ENCODE peak calls at places on chromosomes 12 and 14, in five cellular contexts. B, F, G, Q and E are unnamed samples.

GRCh38 chr14:51996148-51996746 is 6.9 kb downstream of the RTRAF start:
- DNase-seq in B (no peak), F (no peak), G (no peak), Q (no peak), E (no peak)

GRCh38 chr12:95972832-95973465 is 23.2 kb downstream of the HAL start:
- DNase-seq in B (no peak), F (no peak), G (no peak), Q (no peak), E (no peak)

GRCh38 chr12:80129895-80130535 is 30.7 kb downstream of the OTOGL start:
- DNase-seq in B (no peak), F (no peak), G (no peak), Q (no peak), E (no peak)

GRCh38 chr12:12791756-12792346 is 6.4 kb downstream of the APOLD1 start:
- DNase-seq in B (no peak), F (no peak), G (no peak), Q (no peak), E (no peak)

GRCh38 chr12:6205144-6205539 is 4.9 kb downstream of the CD9 start:
- DNase-seq in B (no peak), F (no peak), G (peak; percentile 49), Q (no peak), E (peak; percentile 49)

GRCh38 chr12:28604240-28604639 is 414.0 kb downstream of the CCDC91 start:
- DNase-seq in B (no peak), F (no peak), G (no peak), Q (no peak), E (no peak)

GRCh38 chr14:52312872-52313492 is 1.1 kb upstream of the PTGER2 start:
- DNase-seq in B (no peak), F (no peak), G (no peak), Q (no peak), E (no peak)

GRCh38 chr12:84922721-84923120 is 10.1 kb upstream of the SLC6A15 start:
- DNase-seq in B (no peak), F (no peak), G (no peak), Q (no peak), E (no peak)

GRCh38 chr12:28824849-28825248 is 324.2 kb upstream of the FAR2 start:
- DNase-seq in B (no peak), F (no peak), G (no peak), Q (no peak), E (no peak)

GRCh38 chr14:92154283-92154942 is 32.6 kb downstream of the CPSF2 start:
- DNase-seq in B (no peak), F (no peak), G (no peak), Q (no peak), E (no peak)

GRCh38 chr12:48160807-48161206 is 3.5 kb upstream of the ASB8 start:
- DNase-seq in B (no peak), F (no peak), G (peak; percentile 58), Q (no peak), E (no peak)

GRCh38 chr12:112130461-112130998 is 5.2 kb downstream of the TRAFD1 start:
- DNase-seq in B (no peak), F (no peak), G (no peak), Q (no peak), E (no peak)

GRCh38 chr12:54593135-54593534 is 4.7 kb upstream of the PPP1R1A start:
- DNase-seq in B (no peak), F (no peak), G (no peak), Q (no peak), E (no peak)

GRCh38 chr14:78902010-78902623 is 731.9 kb downstream of the NRXN3 start:
- DNase-seq in B (no peak), F (peak; percentile 6), G (no peak), Q (no peak), E (peak; percentile 66)

GRCh38 chr12:124576061-124576650 is 8.7 kb upstream of the NCOR2 start:
- DNase-seq in B (no peak), F (no peak), G (no peak), Q (no peak), E (no peak)

GRCh38 chr12:790253-790563 is 37.8 kb downstream of the WNK1 start:
- DNase-seq in B (no peak), F (no peak), G (no peak), Q (no peak), E (no peak)

GRCh38 chr12:105580841-105581352 is 250.4 kb downstream of the C12orf75 start:
- DNase-seq in B (no peak), F (no peak), G (no peak), Q (no peak), E (no peak)

GRCh38 chr12:117228239-117228638 is 38.0 kb upstream of the FBXO21 start:
- DNase-seq in B (no peak), F (no peak), G (no peak), Q (no peak), E (no peak)

GRCh38 chr14:27384124-27384523 is 786.3 kb upstream of the NOVA1 start:
- DNase-seq in B (no peak), F (no peak), G (no peak), Q (no peak), E (no peak)

GRCh38 chr12:1474567-1475153 is 119.7 kb downstream of the FBXL14 start:
- DNase-seq in B (peak; percentile 55), F (peak; percentile 80), G (no peak), Q (peak; percentile 75), E (no peak)

GRCh38 chr12:96846313-96846712 is 60.7 kb upstream of the NEDD1 start:
- DNase-seq in B (no peak), F (no peak), G (no peak), Q (no peak), E (no peak)

GRCh38 chr14:101040538-101041442 is 137.3 kb upstream of the RTL1 start:
- DNase-seq in B (no peak), F (no peak), G (no peak), Q (no peak), E (no peak)

GRCh38 chr12:76078748-76079147 is 5.7 kb downstream of the NAP1L1 start:
- DNase-seq in B (no peak), F (no peak), G (no peak), Q (no peak), E (no peak)

GRCh38 chr12:76081909-76082308 is 2.6 kb downstream of the NAP1L1 start:
- DNase-seq in B (no peak), F (no peak), G (no peak), Q (no peak), E (no peak)

GRCh38 chr12:76080017-76080728 is 4.3 kb downstream of the NAP1L1 start:
- DNase-seq in B (no peak), F (no peak), G (no peak), Q (no peak), E (no peak)

GRCh38 chr12:76083246-76083735 is 1.2 kb downstream of the NAP1L1 start:
- DNase-seq in B (no peak), F (no peak), G (no peak), Q (no peak), E (no peak)

DNA sequence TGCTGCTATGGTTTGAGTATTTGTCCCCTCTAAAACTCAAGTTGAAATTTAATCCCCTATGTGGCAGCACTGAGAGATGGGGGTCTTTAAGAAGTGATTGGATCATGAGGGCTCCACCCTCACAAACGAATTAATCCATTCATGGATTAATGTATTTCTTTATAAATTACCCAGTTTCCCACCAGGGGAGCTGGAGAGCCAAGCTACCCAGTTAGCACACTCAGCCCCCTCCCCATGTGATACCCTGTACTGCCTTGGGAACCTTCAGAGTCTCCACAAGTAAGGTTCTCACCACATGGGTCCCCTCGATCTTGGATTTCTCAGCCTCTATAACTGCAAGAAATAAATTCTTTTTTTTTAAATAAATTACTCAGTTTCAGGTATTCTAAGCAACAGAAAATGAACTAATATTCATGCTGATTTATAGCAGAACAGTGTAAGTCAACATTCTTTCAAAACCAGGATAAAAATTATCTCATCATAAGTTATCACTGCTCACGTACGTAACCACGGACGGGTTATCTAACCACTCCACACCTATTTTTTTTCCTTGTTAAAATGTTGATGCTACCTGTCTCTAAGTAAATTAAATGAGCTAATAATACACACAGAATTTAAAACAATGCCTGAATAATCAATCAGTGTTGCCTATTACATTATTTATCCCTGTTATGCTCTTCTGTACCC is 3.6 kb downstream of the NAP1L1 start:
- DNase-seq in B (no peak), F (no peak), G (no peak), Q (no peak), E (peak; percentile 22)
- TF ChIP-seq CTCF in B (no peak), F (peak; percentile 19), G (no peak), Q (peak; percentile 52), E (no peak)

DNA sequence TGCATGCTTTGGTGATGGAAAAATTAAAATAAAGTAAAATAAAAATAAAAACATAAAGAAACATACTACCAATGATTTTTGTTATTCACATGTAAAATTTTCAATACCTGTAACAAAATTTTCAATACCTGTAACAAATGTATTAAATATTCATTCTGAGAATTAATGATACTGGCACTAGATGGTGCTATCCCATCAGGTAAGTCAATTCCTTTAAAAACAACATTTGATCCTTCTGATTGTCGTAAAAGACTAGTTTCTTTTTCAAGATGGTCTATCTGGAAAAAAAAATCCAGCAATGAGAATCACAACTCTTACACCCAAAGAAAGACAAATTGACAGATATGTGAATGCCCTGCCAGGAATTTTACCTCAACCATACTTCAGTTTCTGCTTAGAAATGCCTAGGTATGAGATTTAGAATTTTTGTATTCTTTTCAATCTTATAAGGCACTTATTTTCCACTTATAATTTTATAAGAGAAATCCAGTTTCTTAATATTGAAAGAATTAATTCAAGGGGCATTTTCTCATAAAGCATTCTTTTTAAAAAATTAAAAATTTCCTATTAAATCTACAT is 30.7 kb downstream of the CEP290 start:
- DNase-seq in B (peak; percentile 15), F (peak; percentile 30), G (no peak), Q (peak; percentile 7), E (no peak)
- TF ChIP-seq CTCF in B (peak; percentile 39), F (no peak), G (peak; percentile 16), Q (peak; percentile 54), E (peak; percentile 19)

GRCh38 chr14:68655961-68656360 is 136.9 kb downstream of the ZFP36L1 start:
- DNase-seq in B (no peak), F (no peak), G (no peak), Q (no peak), E (no peak)
- TF ChIP-seq CTCF in B (peak; percentile 16), F (no peak), G (peak; percentile 10), Q (peak; percentile 42), E (no peak)

DNA sequence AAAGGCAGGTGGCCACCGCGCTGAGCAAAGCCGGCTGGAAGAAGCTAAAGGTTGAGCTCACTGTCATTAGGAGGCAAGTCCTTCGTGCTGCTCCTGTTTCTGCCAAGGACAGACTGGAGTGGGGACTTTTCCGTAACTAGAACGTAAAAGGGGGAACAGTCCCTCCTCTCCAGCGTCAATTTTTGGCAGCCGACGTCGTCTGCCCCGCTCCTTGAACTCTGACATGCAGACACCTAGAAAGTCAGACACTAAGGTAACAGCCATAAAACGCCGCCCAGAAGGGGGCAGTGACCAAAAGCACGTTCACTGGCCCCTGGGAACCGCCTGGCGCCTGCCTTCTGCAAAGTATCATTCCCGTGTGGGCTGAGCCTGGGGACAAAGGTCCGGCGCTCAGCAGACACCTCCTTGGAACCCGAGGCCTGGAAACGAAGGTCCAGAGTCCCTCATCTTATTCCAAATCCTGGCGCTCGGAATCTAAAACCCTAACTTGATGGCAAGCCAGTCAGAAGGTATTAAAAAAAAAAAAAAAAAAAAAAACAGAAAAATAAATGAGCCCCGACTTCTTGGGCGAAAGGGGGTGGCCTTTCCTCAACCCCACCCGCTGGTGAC is 1.1 kb upstream of the LRP1 start:
- DNase-seq in B (no peak), F (no peak), G (peak; percentile 67), Q (no peak), E (peak; percentile 63)
- TF ChIP-seq CTCF in B (peak; percentile 23), F (peak; percentile 22), G (no peak), Q (no peak), E (no peak)